ENCODE peak calls at places on chromosomes 6 and 20, in four cellular contexts. V is hepatocyte, H is stomach, J is cardiac muscle cell. Y is an unnamed sample.

GRCh38 chr6:105609375-105609991 is 206.6 kb upstream of the PREP start:
- DNase-seq in H (no peak), V (no peak), J (no peak), Y (no peak)

GRCh38 chr6:97663252-97663651 is 380.2 kb upstream of the MMS22L start:
- DNase-seq in J (no peak), V (no peak), H (no peak), Y (no peak)

GRCh38 chr20:37868998-37869861 is 33.7 kb upstream of the VSTM2L start:
- DNase-seq in V (no peak), H (no peak), J (no peak), Y (no peak)

GRCh38 chr6:160678744-160679401 is 14.8 kb upstream of the LPA start:
- DNase-seq in V (peak), H (no peak), J (no peak), Y (no peak)

GRCh38 chr20:12207875-12208274 is 290.2 kb downstream of the BTBD3 start:
- DNase-seq in H (peak), J (peak), V (peak), Y (no peak)

GRCh38 chr6:105799051-105799450 is 287.1 kb upstream of the PRDM1 start:
- DNase-seq in J (no peak), H (no peak), V (no peak), Y (no peak)

GRCh38 chr6:87483929-87484328 is 11.2 kb downstream of the SLC35A1 start:
- DNase-seq in V (peak), J (peak), H (no peak), Y (no peak)

GRCh38 chr6:121354764-121355163 is 20.5 kb upstream of the TBC1D32 start:
- DNase-seq in V (no peak), J (no peak), H (no peak), Y (no peak)

GRCh38 chr20:7728373-7728772 is 211.9 kb downstream of the HAO1 start:
- DNase-seq in H (no peak), J (peak), V (no peak), Y (no peak)

GRCh38 chr6:21648475-21649050 is 55.0 kb downstream of the SOX4 start:
- DNase-seq in V (no peak), J (no peak), H (no peak), Y (no peak)

GRCh38 chr6:40378071-40378724 is 209.0 kb downstream of the LRFN2 start:
- DNase-seq in J (no peak), V (no peak), H (no peak), Y (no peak)

GRCh38 chr6:8080338-8081151 is 16.4 kb upstream of the BLOC1S5 start:
- DNase-seq in H (no peak), V (peak), J (peak), Y (no peak)

GRCh38 chr20:11311659-11312058 is 606.0 kb upstream of the BTBD3 start:
- DNase-seq in J (no peak), H (no peak), V (no peak), Y (no peak)

GRCh38 chr6:26118999-26119398 is 31.8 kb downstream of the HFE start:
- DNase-seq in J (peak), V (no peak), H (peak), Y (no peak)

GRCh38 chr6:87756858-87757257 is 54.8 kb upstream of the AKIRIN2 start:
- DNase-seq in J (peak), V (no peak), H (no peak), Y (no peak)

GRCh38 chr20:38008233-38008944 is 24.9 kb downstream of the TTI1 start:
- DNase-seq in V (no peak), J (no peak), H (no peak), Y (no peak)

GRCh38 chr20:8020314-8021079 is 936 bp upstream of the TMX4 start:
- DNase-seq in V (no peak), J (peak), H (no peak), Y (peak)

DNA sequence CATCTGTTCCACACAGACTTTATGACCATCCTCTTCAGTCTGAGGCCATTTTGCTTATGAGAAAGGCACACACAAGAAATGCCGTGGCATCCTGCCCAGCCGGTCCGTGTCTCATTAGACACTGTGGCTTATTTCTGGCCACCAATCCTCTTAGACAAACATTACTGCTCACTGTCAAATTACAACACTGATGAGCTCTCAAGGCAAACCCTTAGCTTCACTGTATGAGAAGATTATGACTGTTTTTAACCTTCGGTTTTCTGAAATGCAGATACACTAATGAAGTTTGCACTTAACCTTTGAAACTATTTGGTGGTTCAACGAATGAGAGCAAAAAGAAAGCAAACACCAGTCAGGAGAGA is 50.5 kb upstream of the DST start:
- DNase-seq in V (peak), J (peak), H (peak), Y (no peak)
- H3K27ac ChIP-seq in V (peak), J (no peak), H (peak), Y (no peak)

GRCh38 chr6:118297821-118298220 is 250.3 kb upstream of the PLN start:
- DNase-seq in H (no peak), J (no peak), V (no peak), Y (no peak)
- H3K27ac ChIP-seq in H (no peak), J (no peak), V (no peak), Y (no peak)

GRCh38 chr6:22765015-22765414 is 195.6 kb downstream of the HDGFL1 start:
- DNase-seq in J (peak), V (no peak), H (no peak), Y (no peak)

GRCh38 chr6:22764521-22764920 is 195.2 kb downstream of the HDGFL1 start:
- DNase-seq in J (peak), V (no peak), H (no peak), Y (no peak)

GRCh38 chr6:22770042-22770441 is 200.7 kb downstream of the HDGFL1 start:
- DNase-seq in H (no peak), J (no peak), V (no peak), Y (no peak)

DNA sequence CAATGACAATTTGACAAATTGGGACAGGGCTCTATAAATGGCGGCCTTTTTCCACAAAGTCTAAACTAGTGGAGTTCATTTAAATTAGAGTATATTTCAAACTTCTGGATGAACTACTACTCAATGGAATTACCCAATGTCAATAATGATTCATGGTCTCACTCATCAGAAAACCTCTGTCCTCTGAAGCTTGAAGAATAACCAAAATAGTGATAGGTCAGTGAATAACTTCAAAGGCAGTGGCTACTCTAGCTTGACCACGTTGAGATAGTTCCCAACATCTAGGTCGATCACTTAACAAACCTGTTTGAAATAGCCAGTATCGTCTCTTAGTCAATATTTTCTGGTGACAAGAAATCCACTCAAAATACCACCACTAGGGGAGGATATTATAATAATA is 197.6 kb downstream of the HDGFL1 start:
- DNase-seq in J (no peak), V (no peak), H (no peak), Y (no peak)
- H3K27ac ChIP-seq in J (no peak), V (no peak), H (no peak), Y (no peak)

DNA sequence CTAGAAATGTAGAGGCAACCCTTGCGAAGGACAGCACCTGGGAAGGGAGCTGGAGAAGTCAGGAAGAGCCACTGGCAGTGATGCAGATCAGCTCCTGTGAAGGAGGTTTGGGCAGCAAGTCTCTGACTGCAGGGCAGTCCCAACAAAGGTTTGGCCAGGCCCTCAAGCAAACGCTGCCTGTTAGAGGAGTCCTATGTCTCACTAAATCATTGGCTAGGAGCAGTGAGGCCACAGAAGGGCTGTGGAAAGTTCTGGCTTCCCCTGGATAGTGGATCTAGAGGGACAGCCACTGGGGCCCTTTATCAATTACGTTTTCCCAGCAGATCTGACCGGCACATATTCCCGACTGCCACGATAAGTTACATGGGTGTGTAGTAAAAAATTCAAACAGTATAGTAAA is 2.5 kb downstream of the TTPAL start:
- DNase-seq in J (no peak), V (no peak), H (no peak), Y (no peak)
- H3K27ac ChIP-seq in J (no peak), V (no peak), H (no peak), Y (no peak)

GRCh38 chr6:113819169-113819830 is 37.8 kb upstream of the MARCKS start:
- DNase-seq in J (no peak), H (no peak), V (peak), Y (no peak)
- H3K27ac ChIP-seq in J (no peak), H (no peak), V (peak), Y (no peak)

GRCh38 chr6:169663468-169663867 is 38.4 kb downstream of the WDR27 start:
- DNase-seq in V (no peak), J (no peak), H (no peak), Y (no peak)

GRCh38 chr6:169664227-169664626 is 37.6 kb downstream of the WDR27 start:
- DNase-seq in J (no peak), H (no peak), V (no peak), Y (no peak)

GRCh38 chr6:169665289-169665688 is 36.5 kb downstream of the WDR27 start:
- DNase-seq in H (no peak), J (no peak), V (no peak), Y (no peak)

GRCh38 chr6:169659820-169660610 is 41.8 kb downstream of the WDR27 start:
- DNase-seq in H (no peak), J (no peak), V (no peak), Y (no peak)

GRCh38 chr6:169661357-169661756 is 40.5 kb downstream of the WDR27 start:
- DNase-seq in H (no peak), V (no peak), J (no peak), Y (no peak)
- H3K27ac ChIP-seq in H (no peak), V (no peak), J (no peak), Y (no peak)

GRCh38 chr20:49570828-49571552 is 3.1 kb upstream of the PTGIS start:
- DNase-seq in V (no peak), J (peak), H (no peak), Y (no peak)
- H3K27ac ChIP-seq in V (no peak), J (no peak), H (peak), Y (no peak)

DNA sequence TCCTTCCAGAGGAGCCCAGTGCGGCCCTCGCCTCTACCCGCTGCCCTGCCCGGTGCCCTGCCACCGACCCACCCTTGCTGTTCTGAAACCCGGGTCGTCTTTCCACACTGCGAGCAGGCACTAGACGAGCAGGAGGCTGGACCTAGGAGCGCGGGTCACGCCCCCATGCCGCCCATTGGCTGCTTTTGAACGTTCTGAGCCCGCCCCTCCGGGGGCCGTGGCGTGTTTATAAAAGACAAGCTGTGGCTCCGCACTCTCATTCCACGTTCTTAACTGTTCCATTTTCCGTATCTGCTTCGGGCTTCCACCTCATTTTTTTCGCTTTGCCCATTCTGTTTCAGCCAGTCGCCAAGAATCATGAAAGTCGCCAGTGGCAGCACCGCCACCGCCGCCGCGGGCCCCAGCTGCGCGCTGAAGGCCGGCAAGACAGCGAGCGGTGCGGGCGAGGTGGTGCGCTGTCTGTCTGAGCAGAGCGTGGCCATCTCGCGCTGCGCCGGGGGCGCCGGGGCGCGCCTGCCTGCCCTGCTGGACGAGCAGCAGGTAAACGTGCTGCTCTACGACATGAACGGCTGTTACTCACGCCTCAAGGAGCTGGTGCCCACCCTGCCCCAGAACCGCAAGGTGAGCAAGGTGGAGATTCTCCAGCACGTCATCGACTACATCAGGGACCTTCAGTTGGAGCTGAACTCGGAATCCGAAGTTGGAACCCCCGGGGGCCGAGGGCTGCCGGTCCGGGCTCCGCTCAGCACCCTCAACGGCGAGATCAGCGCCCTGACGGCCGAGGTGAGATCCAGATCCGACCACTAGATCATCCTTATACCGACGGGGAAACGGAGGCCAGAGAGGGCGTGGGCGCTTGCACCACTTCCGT is at the start of gene ID1:
- DNase-seq in V (peak), H (peak), J (peak), Y (peak)
- H3K27ac ChIP-seq in V (peak), H (peak), J (peak), Y (peak)

GRCh38 chr6:90144396-90144795 is 152.2 kb downstream of the BACH2 start:
- DNase-seq in H (no peak), V (no peak), J (no peak), Y (no peak)
- H3K27ac ChIP-seq in H (no peak), V (peak), J (no peak), Y (no peak)

DNA sequence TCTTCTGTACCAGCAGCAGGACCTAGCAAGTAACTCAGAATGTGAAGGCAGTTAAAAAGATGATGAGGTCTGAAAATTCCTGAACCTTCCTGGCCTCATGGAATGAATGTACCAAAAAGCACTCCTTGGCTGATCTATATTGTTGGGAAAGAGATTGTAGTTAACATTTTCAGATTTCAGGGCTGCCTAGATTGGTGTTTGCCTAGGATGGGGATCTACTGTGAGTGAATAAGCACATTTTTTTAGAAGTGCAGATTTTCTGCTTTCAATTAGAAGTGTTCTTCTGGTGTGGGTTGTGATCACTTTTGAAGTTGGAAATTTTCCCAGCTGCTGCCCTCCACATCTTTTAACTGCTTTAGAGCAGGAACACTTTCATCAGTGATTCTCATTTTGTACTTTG is 6.2 kb downstream of the MYLIP start:
- DNase-seq in H (no peak), V (no peak), J (no peak), Y (no peak)
- H3K27ac ChIP-seq in H (peak), V (peak), J (peak), Y (no peak)

Y was measured in CD8-positive, alpha-beta memory T cell.